ENCODE peak calls at places on chromosomes 6 and 20, in six cellular contexts. F is body of pancreas; U is cardiac muscle cell; C is hepatocyte; R is CD8-positive, alpha-beta T cell; G is left ventricle myocardium inferior. N is an unnamed sample.

GRCh38 chr6:34207695-34208443 is 28.8 kb upstream of the HMGA1 start:
- DNase-seq in R (no peak), F (no peak), U (no peak), G (no peak), C (no peak), N (no peak)

GRCh38 chr6:127077886-127078285 is 40.6 kb upstream of the RSPO3 start:
- DNase-seq in R (no peak), C (no peak), G (no peak), U (no peak), F (no peak), N (no peak)

GRCh38 chr6:62283828-62284411 is 2.1 kb downstream of the KHDRBS2 start:
- DNase-seq in F (no peak), C (peak; percentile 76), U (peak; percentile 51), R (no peak), G (no peak), N (no peak)

GRCh38 chr20:63101781-63102719 is 95.3 kb upstream of the BHLHE23 start:
- DNase-seq in R (peak; percentile 59), U (peak; percentile 17), F (peak; percentile 19), C (peak; percentile 44), G (peak; percentile 19), N (peak; percentile 60)

GRCh38 chr6:47407295-47408281 is 70.0 kb upstream of the CD2AP start:
- DNase-seq in U (no peak), G (no peak), R (no peak), F (no peak), C (no peak), N (no peak)

GRCh38 chr6:114159727-114160126 is 183.1 kb downstream of the HS3ST5 start:
- DNase-seq in R (no peak), C (no peak), F (no peak), U (no peak), G (no peak), N (no peak)

GRCh38 chr20:15475483-15475882 is 1097.8 kb downstream of the KIF16B start:
- DNase-seq in C (no peak), U (peak; percentile 55), F (no peak), G (peak; percentile 33), R (no peak), N (no peak)

GRCh38 chr6:38997128-38997761 is 51.3 kb upstream of the GLP1R start:
- DNase-seq in C (peak; percentile 70), U (peak; percentile 74), G (peak; percentile 26), F (peak; percentile 44), R (peak; percentile 26), N (peak; percentile 62)

GRCh38 chr6:140779341-140779740 is 1353.4 kb upstream of the GJE1 start:
- DNase-seq in F (no peak), R (no peak), G (no peak), U (no peak), C (no peak), N (no peak)

GRCh38 chr6:132190097-132190814 is 211.0 kb downstream of the MOXD1 start:
- DNase-seq in C (no peak), G (no peak), U (no peak), R (no peak), F (no peak), N (no peak)

GRCh38 chr20:44196278-44196677 is 9.3 kb upstream of the JPH2 start:
- DNase-seq in R (no peak), F (no peak), C (no peak), U (no peak), G (no peak), N (peak; percentile 14)

GRCh38 chr20:17849111-17849900 is 119.3 kb downstream of the SNX5 start:
- DNase-seq in U (no peak), C (no peak), F (no peak), R (no peak), G (no peak), N (no peak)

GRCh38 chr6:98834060-98835031 is at the start of gene POU3F2:
- DNase-seq in G (peak; percentile 56), C (peak; percentile 92), U (peak; percentile 97), R (peak; percentile 51), F (peak; percentile 67), N (peak; percentile 80)

GRCh38 chr6:98828991-98829411 is 5.4 kb upstream of the POU3F2 start:
- DNase-seq in F (no peak), G (no peak), C (no peak), U (no peak), R (no peak), N (no peak)

GRCh38 chr6:98833101-98834059 is 994 bp upstream of the POU3F2 start:
- DNase-seq in U (peak; percentile 76), R (no peak), F (no peak), G (no peak), C (peak; percentile 57), N (no peak)

GRCh38 chr6:98832282-98833100 is 1.9 kb upstream of the POU3F2 start:
- DNase-seq in C (peak; percentile 32), U (peak; percentile 27), F (no peak), R (no peak), G (no peak), N (no peak)

GRCh38 chr6:98831057-98832031 is 3.0 kb upstream of the POU3F2 start:
- DNase-seq in U (peak; percentile 20), C (no peak), F (no peak), G (no peak), R (no peak), N (no peak)
- H3K4me1 ChIP-seq in U (peaks cover 17% of the 10 kb centered on the region), C (peaks cover 39% of the 10 kb centered on the region), F (peaks cover 50% of the 10 kb centered on the region), G (peaks cover 66% of the 10 kb centered on the region), R (peaks cover 37% of the 10 kb centered on the region), N (peaks cover 36% of the 10 kb centered on the region)

GRCh38 chr6:56757585-56757984 is 114.9 kb upstream of the DST start:
- DNase-seq in R (no peak), F (peak; percentile 41), U (no peak), C (peak; percentile 67), G (no peak), N (peak; percentile 42)
- TF ChIP-seq CTCF in R (no peak), F (peak; percentile 25), U (peak; percentile 56), C (peak; percentile 57), G (peak; percentile 45), N (peak; percentile 43)

GRCh38 chr6:168038576-168039140 is 40.4 kb downstream of the FRMD1 start:
- DNase-seq in G (no peak), R (no peak), C (no peak), F (no peak), U (no peak), N (no peak)
- H3K9me3 ChIP-seq in G (peaks cover 31% of the 10 kb centered on the region), R (peaks cover 11% of the 10 kb centered on the region), C (peaks cover 8% of the 10 kb centered on the region), F (peaks cover 19% of the 10 kb centered on the region), U (no peaks in the 10 kb centered on the region), N (peaks cover 36% of the 10 kb centered on the region)

DNA sequence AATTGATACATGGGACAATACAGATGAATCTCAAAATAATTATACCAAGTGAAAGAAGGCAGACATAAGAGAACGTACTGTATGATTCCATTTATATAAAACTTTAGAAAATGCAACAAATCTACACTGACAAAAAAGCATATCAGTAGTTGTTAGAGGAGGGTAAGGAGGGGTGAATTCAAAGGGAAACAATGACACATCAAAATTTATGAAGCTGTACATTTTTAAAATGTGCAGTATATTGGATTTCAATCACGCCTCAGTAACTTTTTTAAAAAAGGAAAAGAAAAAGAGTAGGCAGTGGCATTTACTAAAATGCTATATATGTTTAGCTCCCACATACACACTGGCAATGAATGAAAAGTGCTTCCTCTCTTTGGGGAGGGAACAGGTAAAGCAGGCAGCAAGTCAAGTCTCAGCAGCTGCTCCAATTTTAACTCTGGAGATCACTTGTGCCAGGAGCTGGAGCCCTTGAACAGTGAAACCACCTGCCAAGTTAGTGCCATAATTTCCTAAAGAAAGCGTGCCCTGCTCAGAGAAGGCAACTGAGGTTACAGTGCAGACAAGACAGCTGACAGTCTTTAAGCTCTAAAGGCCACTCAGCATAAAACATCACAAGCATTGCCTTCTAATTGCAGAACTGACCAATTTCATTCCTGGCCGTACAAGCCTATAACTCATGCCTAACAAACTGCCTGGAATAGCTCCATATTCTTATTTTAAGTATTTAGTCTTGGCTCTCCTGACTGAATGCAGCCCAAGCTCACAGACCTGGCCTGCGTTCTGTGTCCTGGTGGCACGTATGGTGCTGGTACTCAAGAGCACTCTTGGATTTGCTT is 10.9 kb downstream of the FKBP1A start:
- DNase-seq in U (no peak), G (no peak), R (no peak), C (no peak), F (no peak), N (no peak)
- H3K4me1 ChIP-seq in U (no peaks in the 10 kb centered on the region), G (peaks cover 100% of the 10 kb centered on the region), R (peaks cover 87% of the 10 kb centered on the region), C (peaks cover 30% of the 10 kb centered on the region), F (peaks cover 65% of the 10 kb centered on the region), N (peaks cover 24% of the 10 kb centered on the region)